ENCODE peak calls at places on chromosomes 11 and 22, in ten cellular contexts. One of them, this sample, is unnamed.

GRCh38 chr11:339963-340362 is 19.3 kb upstream of the IFITM3 start:
- DNase-seq in osteoblast: no peak
- DNase-seq in HEK293T: no peak
- DNase-seq in cardiac fibroblast: no peak
- DNase-seq in iPS-NIHi11: no peak
- DNase-seq in mesendoderm: no peak
- DNase-seq in globus pallidus: no peak
- DNase-seq in hypothalamus: no peak
- DNase-seq in upper lobe of right lung: no peak
- DNase-seq in activated CD4-positive, alpha-beta T cell treated with anti-CD3 and anti-CD28 coated beads for 48 hours: no peak
- DNase-seq in this sample: no peak

GRCh38 chr11:79092791-79093313 is 348.0 kb downstream of the TENM4 start:
- DNase-seq in cardiac fibroblast: peak; percentile 98
- DNase-seq in activated CD4-positive, alpha-beta T cell treated with anti-CD3 and anti-CD28 coated beads for 48 hours: no peak
- DNase-seq in globus pallidus: no peak
- DNase-seq in HEK293T: no peak
- DNase-seq in upper lobe of right lung: no peak
- DNase-seq in hypothalamus: no peak
- DNase-seq in iPS-NIHi11: no peak
- DNase-seq in osteoblast: peak; percentile 93
- DNase-seq in mesendoderm: peak; percentile 37
- DNase-seq in this sample: no peak

GRCh38 chr22:38755911-38756532 is at the start of gene SUN2:
- DNase-seq in mesendoderm: peak; percentile 65
- DNase-seq in cardiac fibroblast: peak; percentile 83
- DNase-seq in hypothalamus: peak; percentile 90
- DNase-seq in globus pallidus: peak; percentile 96
- DNase-seq in osteoblast: peak; percentile 100
- DNase-seq in upper lobe of right lung: peak; percentile 98
- DNase-seq in iPS-NIHi11: peak; percentile 98
- DNase-seq in activated CD4-positive, alpha-beta T cell treated with anti-CD3 and anti-CD28 coated beads for 48 hours: peak; percentile 95
- DNase-seq in HEK293T: peak; percentile 99
- DNase-seq in this sample: peak; percentile 96

GRCh38 chr11:68033708-68034045 is 3.2 kb downstream of the NDUFS8 start:
- DNase-seq in HEK293T: no peak
- DNase-seq in osteoblast: peak; percentile 58
- DNase-seq in activated CD4-positive, alpha-beta T cell treated with anti-CD3 and anti-CD28 coated beads for 48 hours: no peak
- DNase-seq in globus pallidus: no peak
- DNase-seq in mesendoderm: no peak
- DNase-seq in iPS-NIHi11: no peak
- DNase-seq in cardiac fibroblast: no peak
- DNase-seq in hypothalamus: no peak
- DNase-seq in upper lobe of right lung: peak; percentile 72
- DNase-seq in this sample: no peak

GRCh38 chr11:111846640-111847039 is 24.7 kb downstream of the ALG9 start:
- DNase-seq in upper lobe of right lung: no peak
- DNase-seq in mesendoderm: peak; percentile 30
- DNase-seq in globus pallidus: no peak
- DNase-seq in activated CD4-positive, alpha-beta T cell treated with anti-CD3 and anti-CD28 coated beads for 48 hours: no peak
- DNase-seq in osteoblast: peak; percentile 59
- DNase-seq in hypothalamus: no peak
- DNase-seq in cardiac fibroblast: peak; percentile 44
- DNase-seq in iPS-NIHi11: no peak
- DNase-seq in HEK293T: no peak
- DNase-seq in this sample: no peak

GRCh38 chr22:26631282-26631681 is 9.5 kb downstream of the CRYBA4 start:
- DNase-seq in iPS-NIHi11: no peak
- DNase-seq in osteoblast: no peak
- DNase-seq in cardiac fibroblast: no peak
- DNase-seq in hypothalamus: no peak
- DNase-seq in HEK293T: no peak
- DNase-seq in upper lobe of right lung: no peak
- DNase-seq in globus pallidus: no peak
- DNase-seq in mesendoderm: no peak
- DNase-seq in activated CD4-positive, alpha-beta T cell treated with anti-CD3 and anti-CD28 coated beads for 48 hours: no peak
- DNase-seq in this sample: no peak

GRCh38 chr11:11265994-11266606 is 87.0 kb downstream of the CSNK2A3 start:
- DNase-seq in globus pallidus: no peak
- DNase-seq in HEK293T: peak; percentile 78
- DNase-seq in activated CD4-positive, alpha-beta T cell treated with anti-CD3 and anti-CD28 coated beads for 48 hours: peak; percentile 80
- DNase-seq in cardiac fibroblast: peak; percentile 19
- DNase-seq in mesendoderm: peak; percentile 67
- DNase-seq in hypothalamus: peak; percentile 7
- DNase-seq in osteoblast: peak; percentile 88
- DNase-seq in iPS-NIHi11: peak; percentile 89
- DNase-seq in upper lobe of right lung: peak; percentile 80
- DNase-seq in this sample: peak; percentile 71

GRCh38 chr11:118180300-118180703 is 3.9 kb upstream of the SCN2B start:
- DNase-seq in HEK293T: peak; percentile 71
- DNase-seq in iPS-NIHi11: peak; percentile 67
- DNase-seq in activated CD4-positive, alpha-beta T cell treated with anti-CD3 and anti-CD28 coated beads for 48 hours: peak; percentile 35
- DNase-seq in globus pallidus: peak; percentile 94
- DNase-seq in osteoblast: no peak
- DNase-seq in mesendoderm: peak; percentile 87
- DNase-seq in hypothalamus: peak; percentile 81
- DNase-seq in upper lobe of right lung: no peak
- DNase-seq in cardiac fibroblast: peak; percentile 25
- DNase-seq in this sample: no peak

GRCh38 chr22:22171357-22172218 is 73.0 kb upstream of the VPREB1 start:
- DNase-seq in osteoblast: no peak
- DNase-seq in activated CD4-positive, alpha-beta T cell treated with anti-CD3 and anti-CD28 coated beads for 48 hours: no peak
- DNase-seq in mesendoderm: peak; percentile 55
- DNase-seq in hypothalamus: no peak
- DNase-seq in HEK293T: peak; percentile 64
- DNase-seq in iPS-NIHi11: peak; percentile 45
- DNase-seq in cardiac fibroblast: peak; percentile 26
- DNase-seq in globus pallidus: no peak
- DNase-seq in upper lobe of right lung: no peak
- DNase-seq in this sample: no peak

GRCh38 chr22:43974028-43974545 is 18.8 kb downstream of the SAMM50 start:
- DNase-seq in mesendoderm: no peak
- DNase-seq in iPS-NIHi11: no peak
- DNase-seq in globus pallidus: no peak
- DNase-seq in upper lobe of right lung: no peak
- DNase-seq in cardiac fibroblast: no peak
- DNase-seq in activated CD4-positive, alpha-beta T cell treated with anti-CD3 and anti-CD28 coated beads for 48 hours: no peak
- DNase-seq in HEK293T: no peak
- DNase-seq in hypothalamus: no peak
- DNase-seq in osteoblast: no peak
- DNase-seq in this sample: no peak

GRCh38 chr11:22521226-22521625 is 104.4 kb downstream of the FANCF start:
- DNase-seq in globus pallidus: no peak
- DNase-seq in activated CD4-positive, alpha-beta T cell treated with anti-CD3 and anti-CD28 coated beads for 48 hours: no peak
- DNase-seq in HEK293T: no peak
- DNase-seq in hypothalamus: no peak
- DNase-seq in osteoblast: no peak
- DNase-seq in cardiac fibroblast: peak; percentile 76
- DNase-seq in upper lobe of right lung: no peak
- DNase-seq in iPS-NIHi11: no peak
- DNase-seq in mesendoderm: peak; percentile 22
- DNase-seq in this sample: no peak

GRCh38 chr11:57424802-57425564 is 1.9 kb downstream of the SLC43A3 start:
- DNase-seq in hypothalamus: peak; percentile 6
- DNase-seq in upper lobe of right lung: peak; percentile 82
- DNase-seq in globus pallidus: no peak
- DNase-seq in osteoblast: peak; percentile 89
- DNase-seq in iPS-NIHi11: no peak
- DNase-seq in cardiac fibroblast: peak; percentile 95
- DNase-seq in activated CD4-positive, alpha-beta T cell treated with anti-CD3 and anti-CD28 coated beads for 48 hours: peak; percentile 92
- DNase-seq in HEK293T: no peak
- DNase-seq in mesendoderm: peak; percentile 87
- DNase-seq in this sample: peak; percentile 64

GRCh38 chr22:47177334-47177815 is 414.9 kb downstream of the TBC1D22A start:
- DNase-seq in activated CD4-positive, alpha-beta T cell treated with anti-CD3 and anti-CD28 coated beads for 48 hours: no peak
- DNase-seq in globus pallidus: no peak
- DNase-seq in upper lobe of right lung: no peak
- DNase-seq in osteoblast: peak; percentile 22
- DNase-seq in mesendoderm: no peak
- DNase-seq in HEK293T: no peak
- DNase-seq in iPS-NIHi11: no peak
- DNase-seq in hypothalamus: no peak
- DNase-seq in cardiac fibroblast: no peak
- DNase-seq in this sample: no peak

GRCh38 chr11:3022300-3022967 is 30.3 kb upstream of the NAP1L4 start:
- DNase-seq in iPS-NIHi11: no peak
- DNase-seq in upper lobe of right lung: no peak
- DNase-seq in globus pallidus: peak; percentile 48
- DNase-seq in mesendoderm: peak; percentile 27
- DNase-seq in cardiac fibroblast: peak; percentile 91
- DNase-seq in activated CD4-positive, alpha-beta T cell treated with anti-CD3 and anti-CD28 coated beads for 48 hours: no peak
- DNase-seq in osteoblast: peak; percentile 91
- DNase-seq in HEK293T: no peak
- DNase-seq in hypothalamus: no peak
- DNase-seq in this sample: no peak

GRCh38 chr11:1151366-1152315 is 6.1 kb upstream of the MUC5AC start:
- DNase-seq in globus pallidus: no peak
- DNase-seq in mesendoderm: no peak
- DNase-seq in osteoblast: peak; percentile 78
- DNase-seq in activated CD4-positive, alpha-beta T cell treated with anti-CD3 and anti-CD28 coated beads for 48 hours: peak; percentile 0
- DNase-seq in cardiac fibroblast: no peak
- DNase-seq in HEK293T: no peak
- DNase-seq in upper lobe of right lung: peak; percentile 59
- DNase-seq in hypothalamus: no peak
- DNase-seq in iPS-NIHi11: peak; percentile 20
- DNase-seq in this sample: no peak

GRCh38 chr22:33553493-33553892 is 366.8 kb downstream of the LARGE1 start:
- DNase-seq in mesendoderm: no peak
- DNase-seq in cardiac fibroblast: no peak
- DNase-seq in globus pallidus: no peak
- DNase-seq in iPS-NIHi11: no peak
- DNase-seq in upper lobe of right lung: no peak
- DNase-seq in HEK293T: no peak
- DNase-seq in osteoblast: no peak
- DNase-seq in activated CD4-positive, alpha-beta T cell treated with anti-CD3 and anti-CD28 coated beads for 48 hours: no peak
- DNase-seq in hypothalamus: no peak
- DNase-seq in this sample: no peak

GRCh38 chr22:46958649-46959048 is 196.2 kb downstream of the TBC1D22A start:
- DNase-seq in upper lobe of right lung: no peak
- DNase-seq in mesendoderm: no peak
- DNase-seq in HEK293T: no peak
- DNase-seq in globus pallidus: no peak
- DNase-seq in osteoblast: peak; percentile 4
- DNase-seq in cardiac fibroblast: no peak
- DNase-seq in iPS-NIHi11: no peak
- DNase-seq in hypothalamus: no peak
- DNase-seq in activated CD4-positive, alpha-beta T cell treated with anti-CD3 and anti-CD28 coated beads for 48 hours: no peak
- DNase-seq in this sample: no peak

GRCh38 chr11:131195801-131196517 is 174.5 kb upstream of the NTM start:
- DNase-seq in upper lobe of right lung: no peak
- DNase-seq in iPS-NIHi11: no peak
- DNase-seq in cardiac fibroblast: peak; percentile 10
- DNase-seq in hypothalamus: peak; percentile 62
- DNase-seq in mesendoderm: no peak
- DNase-seq in osteoblast: no peak
- DNase-seq in globus pallidus: peak; percentile 22
- DNase-seq in activated CD4-positive, alpha-beta T cell treated with anti-CD3 and anti-CD28 coated beads for 48 hours: no peak
- DNase-seq in HEK293T: no peak
- DNase-seq in this sample: no peak

GRCh38 chr11:12729941-12730340 is 55.7 kb downstream of the TEAD1 start:
- DNase-seq in mesendoderm: no peak
- DNase-seq in hypothalamus: no peak
- DNase-seq in iPS-NIHi11: no peak
- DNase-seq in cardiac fibroblast: no peak
- DNase-seq in HEK293T: no peak
- DNase-seq in upper lobe of right lung: no peak
- DNase-seq in globus pallidus: no peak
- DNase-seq in osteoblast: no peak
- DNase-seq in activated CD4-positive, alpha-beta T cell treated with anti-CD3 and anti-CD28 coated beads for 48 hours: no peak
- DNase-seq in this sample: no peak

GRCh38 chr22:47587861-47588582 is 825.6 kb downstream of the TBC1D22A start:
- DNase-seq in upper lobe of right lung: peak; percentile 18
- DNase-seq in HEK293T: no peak
- DNase-seq in hypothalamus: no peak
- DNase-seq in cardiac fibroblast: no peak
- DNase-seq in globus pallidus: no peak
- DNase-seq in mesendoderm: no peak
- DNase-seq in osteoblast: no peak
- DNase-seq in iPS-NIHi11: no peak
- DNase-seq in activated CD4-positive, alpha-beta T cell treated with anti-CD3 and anti-CD28 coated beads for 48 hours: no peak
- DNase-seq in this sample: no peak

GRCh38 chr11:74948546-74948897 is 369 bp downstream of the XRRA1 start:
- DNase-seq in hypothalamus: no peak
- DNase-seq in globus pallidus: no peak
- DNase-seq in activated CD4-positive, alpha-beta T cell treated with anti-CD3 and anti-CD28 coated beads for 48 hours: no peak
- DNase-seq in HEK293T: no peak
- DNase-seq in iPS-NIHi11: peak; percentile 38
- DNase-seq in upper lobe of right lung: no peak
- DNase-seq in cardiac fibroblast: no peak
- DNase-seq in osteoblast: no peak
- DNase-seq in mesendoderm: no peak
- DNase-seq in this sample: no peak

GRCh38 chr11:78040691-78041379 is 17.8 kb upstream of the KCTD14 start:
- DNase-seq in osteoblast: no peak
- DNase-seq in upper lobe of right lung: no peak
- DNase-seq in HEK293T: no peak
- DNase-seq in cardiac fibroblast: peak; percentile 36
- DNase-seq in hypothalamus: no peak
- DNase-seq in globus pallidus: no peak
- DNase-seq in mesendoderm: peak; percentile 68
- DNase-seq in activated CD4-positive, alpha-beta T cell treated with anti-CD3 and anti-CD28 coated beads for 48 hours: peak; percentile 26
- DNase-seq in iPS-NIHi11: no peak
- DNase-seq in this sample: no peak

GRCh38 chr11:125460275-125460674 is 35.8 kb downstream of the FEZ1 start:
- DNase-seq in iPS-NIHi11: no peak
- DNase-seq in hypothalamus: no peak
- DNase-seq in activated CD4-positive, alpha-beta T cell treated with anti-CD3 and anti-CD28 coated beads for 48 hours: no peak
- DNase-seq in osteoblast: no peak
- DNase-seq in upper lobe of right lung: no peak
- DNase-seq in cardiac fibroblast: no peak
- DNase-seq in HEK293T: no peak
- DNase-seq in mesendoderm: no peak
- DNase-seq in globus pallidus: no peak
- DNase-seq in this sample: no peak

GRCh38 chr11:62948765-62949320 is 27.7 kb upstream of the CHRM1 start:
- DNase-seq in cardiac fibroblast: no peak
- DNase-seq in iPS-NIHi11: no peak
- DNase-seq in hypothalamus: no peak
- DNase-seq in globus pallidus: no peak
- DNase-seq in mesendoderm: no peak
- DNase-seq in upper lobe of right lung: no peak
- DNase-seq in activated CD4-positive, alpha-beta T cell treated with anti-CD3 and anti-CD28 coated beads for 48 hours: no peak
- DNase-seq in osteoblast: no peak
- DNase-seq in HEK293T: no peak
- DNase-seq in this sample: no peak

GRCh38 chr11:103530257-103530656 is 421.0 kb downstream of the DYNC2H1 start:
- DNase-seq in activated CD4-positive, alpha-beta T cell treated with anti-CD3 and anti-CD28 coated beads for 48 hours: no peak
- DNase-seq in upper lobe of right lung: no peak
- DNase-seq in hypothalamus: no peak
- DNase-seq in mesendoderm: peak; percentile 21
- DNase-seq in osteoblast: no peak
- DNase-seq in cardiac fibroblast: peak; percentile 64
- DNase-seq in HEK293T: no peak
- DNase-seq in iPS-NIHi11: no peak
- DNase-seq in globus pallidus: no peak
- DNase-seq in this sample: no peak

GRCh38 chr11:133945087-133945974 is 11.4 kb downstream of the IGSF9B start:
- DNase-seq in upper lobe of right lung: no peak
- DNase-seq in mesendoderm: no peak
- DNase-seq in hypothalamus: peak; percentile 22
- DNase-seq in HEK293T: no peak
- DNase-seq in globus pallidus: no peak
- DNase-seq in cardiac fibroblast: peak; percentile 8
- DNase-seq in iPS-NIHi11: no peak
- DNase-seq in activated CD4-positive, alpha-beta T cell treated with anti-CD3 and anti-CD28 coated beads for 48 hours: peak; percentile 87
- DNase-seq in osteoblast: no peak
- DNase-seq in this sample: no peak

GRCh38 chr11:18792066-18792591 is 531 bp upstream of the PTPN5 start:
- DNase-seq in hypothalamus: no peak
- DNase-seq in cardiac fibroblast: no peak
- DNase-seq in HEK293T: no peak
- DNase-seq in osteoblast: peak; percentile 56
- DNase-seq in upper lobe of right lung: no peak
- DNase-seq in iPS-NIHi11: no peak
- DNase-seq in globus pallidus: no peak
- DNase-seq in mesendoderm: peak; percentile 13
- DNase-seq in activated CD4-positive, alpha-beta T cell treated with anti-CD3 and anti-CD28 coated beads for 48 hours: no peak
- DNase-seq in this sample: no peak

GRCh38 chr11:86245369-86246292 is 1.1 kb downstream of the EED start:
- DNase-seq in activated CD4-positive, alpha-beta T cell treated with anti-CD3 and anti-CD28 coated beads for 48 hours: peak; percentile 45
- DNase-seq in osteoblast: peak; percentile 61
- DNase-seq in cardiac fibroblast: peak; percentile 39
- DNase-seq in iPS-NIHi11: peak; percentile 11
- DNase-seq in mesendoderm: peak; percentile 60
- DNase-seq in hypothalamus: peak; percentile 21
- DNase-seq in HEK293T: no peak
- DNase-seq in upper lobe of right lung: no peak
- DNase-seq in globus pallidus: no peak
- DNase-seq in this sample: no peak